ENCODE peak calls at places on chromosomes 3 and 15, in ten cellular contexts. R is AG04450; S is vagina; A is DND-41; D is endodermal cell; H is pancreas; B is mesendoderm; P is substantia nigra; Z is A549; U is CD8-positive, alpha-beta T cell. G is an unnamed sample.

GRCh38 chr15:92797168-92798052 is 102.7 kb upstream of the CHD2 start:
- DNase-seq in Z (peak), U (peak), A (peak), D (peak), H (peak), S (no peak), R (peak), P (no peak), B (peak), G (peak)

GRCh38 chr3:143000525-143000924 is 845 bp upstream of the U2SURP start:
- DNase-seq in R (no peak), A (no peak), Z (no peak), D (peak), H (no peak), B (peak), P (no peak), S (no peak), U (no peak), G (no peak)

GRCh38 chr3:32257042-32257441 is 18.6 kb downstream of the CMTM8 start:
- DNase-seq in U (no peak), D (no peak), R (no peak), B (no peak), Z (no peak), S (no peak), A (no peak), P (no peak), H (no peak), G (no peak)

GRCh38 chr3:44359146-44359751 is 20.7 kb downstream of the TCAIM start:
- DNase-seq in R (no peak), D (peak), Z (peak), P (no peak), H (no peak), A (no peak), U (no peak), S (no peak), B (peak), G (no peak)

GRCh38 chr3:94978076-94978475 is 915.2 kb downstream of the NSUN3 start:
- DNase-seq in R (no peak), U (no peak), H (no peak), Z (no peak), B (no peak), A (no peak), P (no peak), D (no peak), S (no peak), G (no peak)

GRCh38 chr3:113557374-113557773 is 25.0 kb downstream of the SIDT1 start:
- DNase-seq in U (no peak), P (no peak), H (no peak), R (no peak), Z (peak), A (no peak), B (peak), S (no peak), D (peak), G (no peak)

GRCh38 chr3:173663664-173664063 is 266.1 kb downstream of the NLGN1 start:
- DNase-seq in A (no peak), S (no peak), Z (no peak), P (no peak), U (no peak), R (no peak), H (no peak), D (no peak), B (no peak), G (no peak)

GRCh38 chr3:46093327-46093932 is 66.1 kb upstream of the XCR1 start:
- DNase-seq in S (no peak), U (no peak), R (no peak), P (no peak), A (no peak), H (no peak), D (no peak), Z (no peak), B (no peak), G (no peak)

GRCh38 chr3:27315003-27315402 is 54.2 kb downstream of the NEK10 start:
- DNase-seq in A (no peak), U (no peak), S (no peak), B (no peak), Z (no peak), H (no peak), D (no peak), P (no peak), R (no peak), G (no peak)

GRCh38 chr3:2961576-2961975 is 148.6 kb downstream of the IL5RA start:
- DNase-seq in A (no peak), U (no peak), H (no peak), S (no peak), B (no peak), R (no peak), P (no peak), Z (no peak), D (no peak), G (no peak)

GRCh38 chr3:100260081-100260684 is 609 bp upstream of the TBC1D23 start:
- DNase-seq in B (peak), H (peak), R (no peak), P (no peak), S (no peak), Z (no peak), D (peak), A (no peak), U (no peak), G (no peak)

GRCh38 chr3:70854108-70854507 is 541.7 kb upstream of the MDFIC2 start:
- DNase-seq in S (no peak), R (no peak), Z (no peak), H (no peak), B (peak), P (no peak), A (no peak), D (no peak), U (no peak), G (no peak)

GRCh38 chr3:70857926-70858325 is 545.5 kb upstream of the MDFIC2 start:
- DNase-seq in D (no peak), Z (no peak), H (no peak), B (no peak), P (no peak), A (no peak), U (no peak), S (no peak), R (no peak), G (no peak)

GRCh38 chr3:70855139-70855538 is 542.7 kb upstream of the MDFIC2 start:
- DNase-seq in B (peak), D (no peak), P (no peak), H (no peak), Z (no peak), U (no peak), A (no peak), S (no peak), R (no peak), G (no peak)

GRCh38 chr3:70853161-70853560 is 540.7 kb upstream of the MDFIC2 start:
- DNase-seq in R (no peak), S (no peak), H (no peak), U (no peak), P (no peak), B (no peak), D (no peak), A (no peak), Z (no peak), G (no peak)

DNA sequence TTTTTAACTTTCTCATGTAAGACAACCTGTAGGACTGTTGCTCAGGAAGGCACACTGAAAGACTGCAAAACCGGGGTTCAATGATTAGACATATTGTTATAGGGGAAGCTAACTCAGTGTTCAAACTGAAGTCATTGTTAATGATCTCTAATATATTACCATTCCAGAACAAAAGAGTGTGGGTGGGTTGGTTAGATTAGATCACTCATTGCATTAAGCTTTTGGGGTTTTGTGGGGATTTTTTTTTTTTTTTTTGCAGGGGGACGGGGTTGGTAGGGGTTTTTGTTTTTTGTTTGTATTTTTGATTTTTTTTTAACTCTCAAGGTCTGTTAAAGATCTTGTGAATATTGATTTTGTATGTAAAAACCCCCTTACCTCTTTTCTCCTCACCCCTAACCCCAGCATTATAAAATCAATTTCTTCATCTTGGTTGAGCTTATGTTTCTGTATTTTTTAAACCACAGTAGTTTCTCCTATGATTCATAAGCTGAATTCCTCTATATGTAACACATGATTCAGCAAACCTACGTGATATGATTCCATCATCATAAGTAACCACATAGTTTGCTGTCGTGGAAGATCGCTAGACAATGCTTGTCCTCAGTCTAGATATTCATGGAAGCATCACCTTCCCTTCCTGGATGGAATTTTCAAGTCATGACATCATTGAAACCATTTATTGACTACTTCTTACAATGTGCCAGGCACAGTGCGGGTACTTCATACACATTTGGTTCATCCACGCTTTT is 544.1 kb upstream of the MDFIC2 start:
- DNase-seq in D (no peak), S (no peak), P (no peak), H (no peak), R (peak), U (no peak), Z (peak), B (no peak), A (no peak), G (peak)
- H3K27ac ChIP-seq in D (no peak), S (no peak), P (no peak), H (no peak), R (peak), U (no peak), Z (peak), B (no peak), A (no peak), G (no peak)

DNA sequence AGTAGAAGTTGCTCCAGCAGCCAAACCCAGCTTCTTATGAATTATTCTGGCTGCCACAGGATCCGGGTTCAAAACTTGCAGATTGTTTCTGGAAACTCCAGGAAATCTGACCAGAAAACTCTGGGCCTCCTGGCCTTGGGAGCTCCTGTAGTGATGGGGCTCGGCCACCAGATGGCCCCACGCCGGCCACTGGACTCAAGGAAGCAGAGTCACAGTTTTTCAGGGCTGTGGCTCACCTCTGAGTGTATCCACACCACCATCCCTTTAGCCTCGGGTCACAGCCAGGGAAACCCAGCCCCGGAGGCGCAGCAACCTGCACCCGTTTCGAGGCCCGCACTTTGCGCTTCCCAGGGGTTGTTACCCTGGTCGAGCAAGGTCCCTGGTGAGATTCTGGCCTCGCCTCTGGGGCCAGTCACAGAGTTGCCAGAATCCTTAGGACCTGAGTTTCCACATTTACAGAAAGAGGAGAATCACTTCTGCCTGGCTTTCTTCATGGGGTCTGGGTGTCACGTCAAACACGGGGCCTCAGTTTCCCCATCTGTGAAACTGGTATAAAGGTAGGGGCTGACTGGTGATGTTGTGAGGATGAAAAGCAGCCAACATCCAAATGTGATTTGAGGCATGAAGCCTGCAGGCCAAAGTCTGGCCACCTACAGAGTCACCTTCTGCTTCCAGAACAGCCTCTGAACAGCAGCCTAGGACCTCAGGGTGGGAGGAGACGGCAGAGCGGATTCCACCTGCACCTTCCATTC is 53.5 kb upstream of the LCTL start:
- DNase-seq in R (peak), D (peak), Z (peak), B (peak), U (peak), P (peak), H (peak), S (no peak), A (peak), G (peak)
- H3K27ac ChIP-seq in R (no peak), D (no peak), Z (peak), B (peak), U (no peak), P (peak), H (no peak), S (peak), A (no peak), G (no peak)

GRCh38 chr3:165519687-165520086 is 317.5 kb downstream of the BCHE start:
- DNase-seq in Z (no peak), H (no peak), P (no peak), R (no peak), U (no peak), B (no peak), A (no peak), D (no peak), S (no peak), G (no peak)

GRCh38 chr3:165522371-165522770 is 314.9 kb downstream of the BCHE start:
- DNase-seq in A (no peak), H (no peak), S (no peak), D (no peak), R (no peak), P (no peak), U (no peak), Z (no peak), B (peak), G (no peak)

GRCh38 chr3:165513715-165514711 is 317.8 kb upstream of the SLITRK3 start:
- DNase-seq in U (no peak), H (no peak), S (no peak), B (no peak), Z (no peak), A (no peak), R (no peak), D (no peak), P (no peak), G (no peak)

GRCh38 chr3:165521131-165521871 is 315.9 kb downstream of the BCHE start:
- DNase-seq in U (no peak), S (no peak), B (no peak), Z (no peak), H (no peak), D (no peak), R (no peak), A (no peak), P (no peak), G (no peak)

GRCh38 chr3:165518346-165518745 is 318.9 kb downstream of the BCHE start:
- DNase-seq in H (no peak), Z (no peak), D (no peak), R (no peak), B (peak), S (no peak), P (no peak), U (no peak), A (no peak), G (no peak)
- H3K27ac ChIP-seq in H (no peak), Z (no peak), D (no peak), R (no peak), B (no peak), S (no peak), P (no peak), U (no peak), A (no peak), G (no peak)

GRCh38 chr15:51758645-51759044 is 7.2 kb downstream of the TMOD2 start:
- DNase-seq in Z (no peak), P (no peak), S (no peak), U (no peak), H (no peak), B (no peak), A (no peak), R (no peak), D (no peak), G (no peak)
- H3K27ac ChIP-seq in Z (no peak), P (peak), S (peak), U (no peak), H (no peak), B (no peak), A (no peak), R (no peak), D (no peak), G (no peak)

DNA sequence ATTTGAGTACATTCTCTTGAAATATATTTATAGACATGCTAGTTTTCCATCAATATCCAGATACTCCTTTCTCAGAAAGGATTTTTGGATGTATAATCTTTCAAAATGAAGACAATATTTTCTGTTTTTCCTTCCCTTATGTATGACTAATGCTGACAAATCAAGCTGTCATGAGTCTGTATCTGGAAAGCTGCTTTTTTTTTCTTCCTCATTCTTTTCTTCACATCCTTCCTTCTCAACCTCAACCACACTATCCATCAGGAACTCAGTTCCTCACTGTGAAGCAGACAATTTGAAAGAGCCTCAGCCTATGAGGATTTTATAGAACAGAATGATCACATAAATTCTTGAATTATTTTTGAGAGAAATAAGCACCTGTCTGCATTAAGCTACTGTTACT is 335.9 kb upstream of the EPHA6 start:
- DNase-seq in H (no peak), A (no peak), Z (no peak), P (no peak), D (no peak), S (no peak), U (no peak), B (no peak), R (no peak), G (no peak)
- H3K27ac ChIP-seq in H (no peak), A (no peak), Z (no peak), P (no peak), D (no peak), S (no peak), U (no peak), B (no peak), R (no peak), G (no peak)

DNA sequence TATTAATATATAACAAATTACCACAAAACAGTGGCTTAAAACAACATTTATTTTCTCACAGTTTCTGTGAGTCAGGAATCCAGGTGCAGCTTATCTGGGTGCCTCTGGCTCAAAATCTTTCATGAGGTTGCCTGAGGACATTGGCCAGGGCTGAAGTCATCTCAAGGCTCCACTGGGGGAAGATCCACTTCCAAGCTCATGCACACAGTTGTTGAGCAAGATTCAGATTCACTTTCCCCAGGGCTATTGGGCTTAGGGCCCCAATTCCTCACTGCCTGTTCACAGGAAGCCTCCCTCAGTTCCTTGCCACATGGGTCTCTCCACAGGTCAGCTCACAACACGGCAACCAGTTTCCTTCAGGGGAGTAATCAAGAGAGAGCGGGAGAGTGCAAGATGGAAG is 35.0 kb downstream of the RFTN1 start:
- DNase-seq in H (no peak), U (no peak), B (no peak), Z (no peak), R (peak), A (no peak), P (no peak), D (no peak), S (no peak), G (no peak)
- H3K27ac ChIP-seq in H (no peak), U (no peak), B (no peak), Z (no peak), R (peak), A (no peak), P (no peak), D (no peak), S (no peak), G (peak)

GRCh38 chr15:41620536-41621199 is 39.5 kb upstream of the MGA start:
- DNase-seq in U (no peak), R (no peak), S (no peak), P (no peak), B (peak), A (no peak), H (no peak), D (no peak), Z (peak), G (no peak)
- H3K27ac ChIP-seq in U (peak), R (no peak), S (peak), P (peak), B (no peak), A (peak), H (peak), D (no peak), Z (peak), G (no peak)

DNA sequence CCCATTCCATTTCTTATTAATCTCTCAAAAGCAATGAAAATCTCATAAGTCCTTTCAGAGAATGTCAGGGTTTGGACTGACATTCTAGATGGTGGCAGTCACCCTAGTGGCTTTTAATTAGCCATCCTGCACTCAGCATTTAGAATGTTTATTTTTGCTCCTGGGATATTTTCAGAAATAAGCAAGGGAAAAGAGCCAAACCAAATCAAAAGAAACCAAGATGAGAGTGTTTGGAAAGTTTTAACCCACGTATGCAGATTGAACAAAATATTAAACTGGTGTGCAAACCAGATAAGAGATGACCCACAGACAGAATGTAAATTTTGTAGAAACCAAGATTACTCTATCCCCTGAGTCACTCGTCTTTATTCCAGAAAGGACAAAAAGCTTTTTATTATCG is 275.8 kb downstream of the SQOR start:
- DNase-seq in A (no peak), B (no peak), U (no peak), P (no peak), S (no peak), Z (no peak), D (no peak), R (no peak), H (no peak), G (no peak)
- H3K27ac ChIP-seq in A (no peak), B (no peak), U (no peak), P (no peak), S (no peak), Z (no peak), D (no peak), R (no peak), H (no peak), G (no peak)

DNA sequence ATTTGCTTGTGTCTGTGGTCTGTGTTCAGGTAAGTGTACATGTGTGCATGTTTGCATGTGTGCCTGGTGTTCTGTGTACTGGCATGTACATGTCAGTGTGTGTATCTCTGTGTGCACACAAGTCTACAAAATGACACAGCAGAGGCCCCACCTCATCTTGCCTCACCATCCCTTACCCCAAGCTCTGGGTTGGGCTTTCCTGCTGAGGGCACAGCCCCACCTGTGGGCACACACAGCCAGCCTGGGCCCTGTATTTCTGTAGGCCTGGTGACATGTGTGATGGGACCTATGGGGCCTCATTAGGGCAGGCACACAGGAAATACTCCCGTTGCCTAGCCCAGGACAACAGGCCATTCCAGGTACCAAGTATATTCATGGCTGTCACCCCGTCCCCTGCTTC is 13.5 kb downstream of the VIPR1 start:
- DNase-seq in Z (no peak), D (no peak), U (no peak), A (no peak), R (no peak), H (no peak), B (no peak), P (no peak), S (no peak), G (no peak)
- H3K27ac ChIP-seq in Z (no peak), D (no peak), U (no peak), A (no peak), R (no peak), H (no peak), B (no peak), P (no peak), S (peak), G (no peak)

GRCh38 chr3:16770792-16771191 is 114.0 kb upstream of the PLCL2 start:
- DNase-seq in Z (no peak), P (no peak), A (no peak), D (no peak), S (no peak), B (no peak), R (no peak), U (no peak), H (no peak), G (no peak)
- H3K27ac ChIP-seq in Z (no peak), P (no peak), A (no peak), D (no peak), S (no peak), B (no peak), R (no peak), U (no peak), H (no peak), G (no peak)